ENCODE peak calls at places on chromosome 19, in eight cellular contexts. T is PC-9, O is fibroblast of lung, A is PC-3, F is SK-N-SH, R is IMR-90, P is osteoblast, X is mammary epithelial cell. Q is an unnamed sample.

GRCh38 chr19:35715981-35716734 is 1.6 kb upstream of the KMT2B start:
- DNase-seq in T (no peak), O (no peak), A (peak), F (peak), R (peak), P (peak), X (no peak), Q (peak)

GRCh38 chr19:35661995-35662340 is 4.3 kb upstream of the UPK1A start:
- DNase-seq in T (no peak), O (no peak), A (no peak), F (no peak), R (no peak), P (no peak), X (no peak), Q (no peak)

GRCh38 chr19:38265213-38265861 is 964 bp downstream of the SPINT2 start:
- DNase-seq in T (peak), O (no peak), A (peak), F (no peak), R (no peak), P (peak), X (peak), Q (no peak)

GRCh38 chr19:36072081-36072480 is 17.4 kb downstream of the WDR62 start:
- DNase-seq in T (no peak), O (no peak), A (no peak), F (no peak), R (no peak), P (no peak), X (no peak), Q (no peak)

GRCh38 chr19:45499196-45500180 is 1.2 kb downstream of the PPM1N start:
- DNase-seq in T (no peak), O (no peak), A (peak), F (peak), R (no peak), P (peak), X (no peak), Q (peak)

GRCh38 chr19:40908981-40909380 is 26.9 kb upstream of the CYP2A7 start:
- DNase-seq in T (no peak), O (no peak), A (peak), F (no peak), R (no peak), P (no peak), X (no peak), Q (no peak)

GRCh38 chr19:49560358-49560900 is 19.9 kb downstream of the NOSIP start:
- DNase-seq in T (no peak), O (no peak), A (no peak), F (no peak), R (no peak), P (peak), X (no peak), Q (no peak)

GRCh38 chr19:13841339-13842293 is 35.3 kb upstream of the NANOS3 start:
- DNase-seq in T (no peak), O (no peak), A (peak), F (peak), R (no peak), P (peak), X (peak), Q (peak)

GRCh38 chr19:51798958-51799310 is 4.0 kb downstream of the FPR3 start:
- DNase-seq in T (no peak), O (no peak), A (no peak), F (no peak), R (no peak), P (no peak), X (no peak), Q (no peak)

GRCh38 chr19:488505-489417 is 7.5 kb upstream of the MADCAM1 start:
- DNase-seq in T (peak), O (peak), A (peak), F (peak), R (peak), P (peak), X (peak), Q (peak)

GRCh38 chr19:31718041-31718440 is 368.8 kb upstream of the TSHZ3 start:
- DNase-seq in T (no peak), O (peak), A (no peak), F (peak), R (no peak), P (peak), X (peak), Q (no peak)

GRCh38 chr19:1019980-1020867 is 699 bp downstream of the TMEM259 start:
- DNase-seq in T (no peak), O (no peak), A (no peak), F (no peak), R (no peak), P (no peak), X (no peak), Q (peak)

GRCh38 chr19:30374791-30375650 is 2.8 kb downstream of the ZNF536 start:
- DNase-seq in T (no peak), O (no peak), A (no peak), F (peak), R (no peak), P (no peak), X (no peak), Q (no peak)

GRCh38 chr19:56350416-56351045 is 35.9 kb upstream of the ZSCAN5A start:
- DNase-seq in T (peak), O (peak), A (peak), F (peak), R (peak), P (peak), X (peak), Q (peak)

GRCh38 chr19:34232566-34233481 is 21.5 kb upstream of the GARRE1 start:
- DNase-seq in T (peak), O (peak), A (peak), F (no peak), R (peak), P (peak), X (peak), Q (no peak)

GRCh38 chr19:17889609-17890214 is 18.0 kb downstream of the SLC5A5 start:
- DNase-seq in T (no peak), O (peak), A (peak), F (no peak), R (peak), P (peak), X (peak), Q (peak)

GRCh38 chr19:43126720-43127119 is 44.2 kb upstream of the PSG2 start:
- DNase-seq in T (no peak), O (no peak), A (peak), F (no peak), R (no peak), P (no peak), X (no peak), Q (no peak)

GRCh38 chr19:3671680-3672574 is 28.3 kb downstream of the PIP5K1C start:
- DNase-seq in T (no peak), O (peak), A (no peak), F (no peak), R (peak), P (peak), X (no peak), Q (peak)

GRCh38 chr19:54333586-54334298 is 5.2 kb downstream of the LILRA4 start:
- DNase-seq in T (no peak), O (no peak), A (no peak), F (no peak), R (no peak), P (no peak), X (no peak), Q (peak)

GRCh38 chr19:30070198-30070969 is 128.3 kb downstream of the URI1 start:
- DNase-seq in T (no peak), O (no peak), A (no peak), F (no peak), R (no peak), P (peak), X (no peak), Q (no peak)

GRCh38 chr19:49896863-49897621 is at the start of gene IL4I1:
- DNase-seq in T (no peak), O (no peak), A (no peak), F (no peak), R (peak), P (no peak), X (no peak), Q (no peak)

GRCh38 chr19:18629166-18630088 is 7.4 kb upstream of the KLHL26 start:
- DNase-seq in T (no peak), O (peak), A (no peak), F (no peak), R (no peak), P (peak), X (no peak), Q (no peak)

GRCh38 chr19:41430907-41431306 is 3.7 kb upstream of the B3GNT8 start:
- DNase-seq in T (no peak), O (no peak), A (no peak), F (no peak), R (no peak), P (peak), X (no peak), Q (peak)

GRCh38 chr19:40416918-40417713 is 3.9 kb upstream of the PRX start:
- DNase-seq in T (peak), O (no peak), A (peak), F (no peak), R (peak), P (peak), X (peak), Q (no peak)

GRCh38 chr19:12721656-12722565 is 1.8 kb downstream of the TNPO2 start:
- DNase-seq in T (peak), O (peak), A (peak), F (peak), R (peak), P (peak), X (peak), Q (peak)
- H2AFZ ChIP-seq in T (peak), O (no peak), A (peak), F (peak), R (peak), P (peak), X (peak), Q (no peak)

GRCh38 chr19:2253106-2254051 is 2.8 kb downstream of the JSRP1 start:
- DNase-seq in T (no peak), O (no peak), A (no peak), F (peak), R (no peak), P (peak), X (no peak), Q (peak)
- H2AFZ ChIP-seq in T (no peak), O (no peak), A (no peak), F (no peak), R (peak), P (no peak), X (no peak), Q (no peak)

DNA sequence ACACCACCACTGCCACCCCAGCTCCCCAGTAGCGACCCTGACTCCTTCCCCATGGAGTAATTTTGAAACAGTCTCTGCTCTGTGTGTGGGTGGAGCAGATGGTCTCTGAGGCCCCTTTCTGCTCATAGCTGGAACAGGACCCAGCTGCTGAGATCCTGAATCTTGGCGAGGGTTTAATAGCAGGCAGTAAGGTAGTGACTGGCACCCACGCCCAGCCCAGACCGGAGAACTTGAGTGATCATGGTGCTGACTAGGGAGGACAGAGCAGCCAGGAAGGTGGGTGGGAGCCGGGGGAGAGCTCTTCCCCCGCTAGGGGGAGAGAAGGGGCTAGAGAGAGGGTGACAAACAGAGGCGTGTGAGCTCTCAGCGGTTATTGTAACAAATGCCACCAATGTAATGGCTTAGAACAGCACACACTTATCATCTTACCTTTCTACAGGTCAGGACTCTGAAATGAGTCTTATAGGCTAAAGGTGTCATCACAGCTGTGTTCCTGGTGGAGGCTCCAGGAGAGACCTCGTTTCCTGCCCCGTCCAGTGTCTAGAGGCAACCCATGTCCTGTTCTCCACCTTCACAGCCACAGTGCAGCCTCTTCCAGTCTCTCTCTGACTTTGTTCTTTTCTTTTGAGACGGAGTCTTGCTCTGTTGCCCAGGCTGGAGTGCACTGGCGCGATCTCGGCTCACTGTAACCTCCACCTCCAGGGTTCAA is 7.2 kb upstream of the ACER1 start:
- DNase-seq in T (no peak), O (no peak), A (no peak), F (no peak), R (no peak), P (no peak), X (no peak), Q (no peak)
- H2AFZ ChIP-seq in T (no peak), O (no peak), A (no peak), F (no peak), R (peak), P (no peak), X (no peak), Q (no peak)

DNA sequence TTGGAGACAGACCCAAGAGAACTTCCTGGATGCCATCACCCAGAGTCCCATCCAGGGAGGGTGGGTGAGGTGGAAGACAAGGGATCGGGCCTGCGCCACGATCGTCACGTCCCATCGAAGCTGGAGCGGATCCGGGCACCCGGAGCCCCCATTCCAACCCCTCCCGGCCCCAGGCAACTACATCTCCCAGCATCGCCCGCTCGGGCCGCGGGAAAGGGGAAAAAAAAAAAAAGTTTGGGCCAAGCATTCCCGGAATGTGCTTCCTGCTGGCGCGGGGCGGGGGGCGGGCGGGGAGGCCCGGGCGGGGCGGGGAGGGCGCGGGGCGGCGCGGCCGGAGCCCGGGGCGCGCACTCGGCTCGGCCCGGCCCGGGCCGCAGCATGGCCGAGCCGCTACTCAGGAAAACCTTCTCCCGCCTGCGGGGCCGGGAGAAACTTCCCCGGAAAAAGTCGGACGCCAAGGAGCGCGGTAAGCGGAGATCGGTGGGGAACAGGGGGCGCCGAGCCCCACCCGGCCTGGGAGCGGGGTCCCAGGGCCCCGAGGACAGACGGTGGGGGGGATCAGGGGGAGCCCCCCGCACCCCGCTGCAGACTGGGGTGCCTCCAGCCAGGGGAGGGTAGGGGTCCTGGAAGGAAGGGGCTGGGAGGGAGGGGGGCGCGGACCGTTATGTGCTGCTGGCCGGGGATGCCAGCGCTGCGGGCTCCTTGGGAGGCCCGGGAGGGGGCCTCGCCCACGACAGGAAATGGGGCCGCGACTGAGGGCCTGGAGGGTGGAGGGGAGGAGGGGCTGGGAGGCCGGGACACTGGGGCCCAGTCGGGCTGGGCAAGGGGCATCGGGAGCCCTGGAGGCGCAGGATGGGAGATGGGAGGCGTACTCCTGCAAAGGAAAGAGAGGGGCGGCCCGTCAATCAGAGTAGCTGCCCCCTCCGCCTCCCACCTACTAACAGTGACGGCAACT is at the start of gene SYDE1:
- DNase-seq in T (peak), O (peak), A (peak), F (peak), R (peak), P (peak), X (peak), Q (no peak)
- H2AFZ ChIP-seq in T (peak), O (peak), A (peak), F (peak), R (peak), P (peak), X (peak), Q (no peak)

GRCh38 chr19:16829822-16830289 is 658 bp downstream of the SIN3B start:
- DNase-seq in T (no peak), O (no peak), A (no peak), F (peak), R (no peak), P (peak), X (no peak), Q (peak)
- H2AFZ ChIP-seq in T (peak), O (no peak), A (peak), F (peak), R (peak), P (peak), X (peak), Q (peak)

GRCh38 chr19:37217533-37217854 is 520 bp upstream of the ZNF383 start:
- DNase-seq in T (no peak), O (no peak), A (no peak), F (peak), R (no peak), P (no peak), X (no peak), Q (peak)
- H2AFZ ChIP-seq in T (peak), O (peak), A (peak), F (peak), R (peak), P (peak), X (peak), Q (peak)

Q was measured in Karpas-422.